ENCODE peak calls at places on chromosomes 7 and 10, in seven cellular contexts. R is Kasumi-1, B is lower lobe of right lung, F is NCI-H1092 treated with DMSO at 0.1 percent for 48 hours, N is H7, X is AG09319, A is LoVo. D is an unnamed sample.

GRCh38 chr10:13351340-13351915 is 3.3 kb upstream of the SEPHS1 start:
- DNase-seq in B (no peak), N (peak), A (no peak), F (no peak), R (no peak), X (no peak), D (no peak)

GRCh38 chr10:60335708-60336107 is 54.0 kb downstream of the ANK3 start:
- DNase-seq in B (no peak), X (no peak), F (peak), N (no peak), R (no peak), A (no peak), D (no peak)

GRCh38 chr7:2522780-2523433 is 3.3 kb downstream of the LFNG start:
- DNase-seq in N (peak), R (no peak), F (no peak), A (no peak), X (no peak), B (no peak), D (peak)

GRCh38 chr7:96973986-96974385 is 31.4 kb upstream of the DLX6 start:
- DNase-seq in R (no peak), X (no peak), A (no peak), N (no peak), F (no peak), B (no peak), D (no peak)

GRCh38 chr7:102413071-102413470 is 16.9 kb downstream of the PRKRIP1 start:
- DNase-seq in N (no peak), B (no peak), A (no peak), R (no peak), F (no peak), X (no peak), D (no peak)

GRCh38 chr10:97713351-97713827 is at the start of gene MARVELD1:
- DNase-seq in X (peak), R (peak), F (peak), A (peak), N (peak), B (peak), D (peak)

GRCh38 chr10:26448706-26449435 is 10.7 kb downstream of the APBB1IP start:
- DNase-seq in B (no peak), R (peak), N (no peak), A (no peak), X (no peak), F (no peak), D (peak)

GRCh38 chr10:80324086-80324485 is 32.5 kb downstream of the DYDC1 start:
- DNase-seq in A (no peak), B (no peak), N (no peak), X (no peak), F (no peak), R (peak), D (no peak)

GRCh38 chr10:100653957-100654834 is 91.2 kb upstream of the PAX2 start:
- DNase-seq in N (peak), F (no peak), X (no peak), B (no peak), R (peak), A (no peak), D (no peak)